ENCODE peak calls at places on chromosomes 13 and 19, in seven cellular contexts. Y is A673; O is stimulated activated CD8-positive, alpha-beta memory T cell treated with anti-CD3 and anti-CD28 coated beads, Interleukin-7, amount 100 ng/mL, for 1 hour; A is kidney tubule cell; S is BJ; F is lower lobe of right lung; H is NCI-H1105 treated with DMSO at 0.1 percent for 48 hours. T is an unnamed sample.

GRCh38 chr13:87666826-87667225 is 4.3 kb upstream of the SLITRK5 start:
- DNase-seq in Y (peak; percentile 80), O (no peak), A (no peak), S (no peak), F (no peak), H (peak; percentile 34), T (peak; percentile 68)

GRCh38 chr19:18023596-18024212 is 15.7 kb downstream of the ARRDC2 start:
- DNase-seq in Y (peak; percentile 95), O (no peak), A (no peak), S (no peak), F (peak; percentile 90), H (no peak), T (no peak)

GRCh38 chr19:18543814-18544475 is 572 bp upstream of the FKBP8 start:
- DNase-seq in Y (peak; percentile 89), O (no peak), A (peak; percentile 72), S (no peak), F (peak; percentile 73), H (no peak), T (peak; percentile 56)

GRCh38 chr13:31870511-31870910 is 131.2 kb downstream of the RXFP2 start:
- DNase-seq in Y (no peak), O (no peak), A (no peak), S (no peak), F (no peak), H (no peak), T (no peak)

GRCh38 chr13:94710881-94711560 is 1.3 kb downstream of the SOX21 start:
- DNase-seq in Y (peak; percentile 64), O (no peak), A (peak; percentile 25), S (no peak), F (no peak), H (peak; percentile 36), T (no peak)

GRCh38 chr13:49374585-49375290 is 69.1 kb downstream of the CAB39L start:
- DNase-seq in Y (peak; percentile 34), O (no peak), A (peak; percentile 85), S (peak; percentile 53), F (no peak), H (no peak), T (peak; percentile 84)

GRCh38 chr19:4504874-4505569 is 13.3 kb downstream of the PLIN4 start:
- DNase-seq in Y (no peak), O (no peak), A (no peak), S (no peak), F (no peak), H (no peak), T (no peak)

GRCh38 chr13:69008503-69008902 is 1099.1 kb upstream of the ATXN8OS start:
- DNase-seq in Y (no peak), O (no peak), A (no peak), S (no peak), F (no peak), H (no peak), T (no peak)

GRCh38 chr19:44576843-44577565 is 36.4 kb upstream of the IGSF23 start:
- DNase-seq in Y (peak; percentile 18), O (no peak), A (peak; percentile 73), S (no peak), F (peak; percentile 59), H (peak; percentile 28), T (peak; percentile 28)

GRCh38 chr19:43380771-43381386 is 27.4 kb downstream of the CD177 start:
- DNase-seq in Y (no peak), O (no peak), A (no peak), S (no peak), F (no peak), H (no peak), T (no peak)

GRCh38 chr13:35793823-35794222 is 317.3 kb upstream of the MAB21L1 start:
- DNase-seq in Y (no peak), O (no peak), A (no peak), S (no peak), F (no peak), H (no peak), T (peak; percentile 2)

GRCh38 chr19:50414850-50415660 is 3.7 kb upstream of the SPIB start:
- DNase-seq in Y (peak; percentile 84), O (peak; percentile 57), A (peak; percentile 59), S (no peak), F (peak; percentile 90), H (no peak), T (peak; percentile 39)

GRCh38 chr13:111396457-111396856 is 76.0 kb downstream of the TEX29 start:
- DNase-seq in Y (no peak), O (no peak), A (no peak), S (no peak), F (no peak), H (no peak), T (no peak)

GRCh38 chr19:2282862-2283237 is 875 bp upstream of the PEAK3 start:
- DNase-seq in Y (no peak), O (no peak), A (no peak), S (no peak), F (no peak), H (no peak), T (no peak)

GRCh38 chr19:51096473-51097165 is 11.6 kb downstream of the CTU1 start:
- DNase-seq in Y (peak; percentile 17), O (no peak), A (no peak), S (no peak), F (no peak), H (peak; percentile 14), T (no peak)

GRCh38 chr19:49583239-49583638 is 2.1 kb downstream of the PRRG2 start:
- DNase-seq in Y (no peak), O (no peak), A (no peak), S (no peak), F (no peak), H (no peak), T (no peak)

GRCh38 chr19:35085947-35086346 is 29.7 kb upstream of the FXYD3 start:
- DNase-seq in Y (no peak), O (no peak), A (no peak), S (no peak), F (no peak), H (no peak), T (no peak)

GRCh38 chr19:46840157-46840942 is 10.3 kb downstream of the AP2S1 start:
- DNase-seq in Y (peak; percentile 81), O (no peak), A (peak; percentile 72), S (no peak), F (no peak), H (peak; percentile 66), T (peak; percentile 76)

GRCh38 chr13:41648314-41648935 is 191.1 kb downstream of the RGCC start:
- DNase-seq in Y (no peak), O (no peak), A (peak; percentile 52), S (no peak), F (no peak), H (no peak), T (peak; percentile 86)

GRCh38 chr13:99823961-99824360 is 147.6 kb downstream of the ZIC5 start:
- DNase-seq in Y (no peak), O (no peak), A (no peak), S (no peak), F (no peak), H (no peak), T (no peak)

GRCh38 chr13:55000844-55001243 is 1972.2 kb downstream of the OLFM4 start:
- DNase-seq in Y (no peak), O (no peak), A (no peak), S (no peak), F (no peak), H (no peak), T (no peak)

GRCh38 chr13:35349673-35350278 is 126.7 kb downstream of the MAB21L1 start:
- DNase-seq in Y (no peak), O (no peak), A (peak; percentile 34), S (no peak), F (no peak), H (no peak), T (peak; percentile 19)

GRCh38 chr13:109779074-109779473 is 7.3 kb downstream of the IRS2 start:
- DNase-seq in Y (peak; percentile 65), O (no peak), A (no peak), S (no peak), F (no peak), H (no peak), T (no peak)

GRCh38 chr19:2648099-2648498 is 54.4 kb downstream of the GNG7 start:
- DNase-seq in Y (no peak), O (no peak), A (no peak), S (no peak), F (no peak), H (no peak), T (no peak)

GRCh38 chr13:63124863-63125262 is 1709.2 kb upstream of the PCDH20 start:
- DNase-seq in Y (peak; percentile 57), O (no peak), A (peak; percentile 40), S (no peak), F (no peak), H (peak; percentile 64), T (peak; percentile 74)

GRCh38 chr13:30898721-30899188 is 7.3 kb upstream of the MEDAG start:
- DNase-seq in Y (no peak), O (no peak), A (peak; percentile 68), S (peak; percentile 92), F (no peak), H (no peak), T (peak; percentile 97)

GRCh38 chr13:27665333-27665732 is 43.6 kb downstream of the POLR1D start:
- DNase-seq in Y (no peak), O (no peak), A (no peak), S (no peak), F (no peak), H (no peak), T (peak; percentile 9)

GRCh38 chr13:100235311-100235901 is 146.5 kb downstream of the PCCA start:
- DNase-seq in Y (peak; percentile 99), O (no peak), A (peak; percentile 58), S (peak; percentile 29), F (no peak), H (peak; percentile 16), T (peak; percentile 43)

T was measured in fibroblast of lung.